ENCODE peak calls at places on chromosomes 13 and 19, in four cellular contexts. L is COR-L47; O is lung microvascular endothelial cell; Q is effector memory CD4-positive, alpha-beta T cell. J is an unnamed sample.

GRCh38 chr19:33191501-33191900 is 2.6 kb upstream of the LRP3 start:
- DNase-seq in L (no peak), O (no peak), Q (no peak), J (no peak)

GRCh38 chr13:76853481-76853880 is 32.7 kb downstream of the KCTD12 start:
- DNase-seq in Q (no peak), L (no peak), O (peak; percentile 59), J (no peak)

GRCh38 chr19:18339703-18340102 is 695 bp upstream of the PGPEP1 start:
- DNase-seq in Q (no peak), L (no peak), O (no peak), J (no peak)

GRCh38 chr13:75744127-75744526 is 108.0 kb downstream of the LMO7 start:
- DNase-seq in Q (no peak), L (no peak), O (no peak), J (no peak)

GRCh38 chr19:10919352-10920287 is 8.8 kb downstream of the YIPF2 start:
- DNase-seq in Q (no peak), O (no peak), L (no peak), J (no peak)

GRCh38 chr13:91946498-91947070 is 548.2 kb downstream of the GPC5 start:
- DNase-seq in Q (no peak), L (peak; percentile 56), O (no peak), J (peak; percentile 63)

GRCh38 chr19:18776736-18777135 is 14.4 kb downstream of the COMP start:
- DNase-seq in L (no peak), Q (no peak), O (no peak), J (no peak)

GRCh38 chr19:38831142-38831605 is 420 bp downstream of the ECH1 start:
- DNase-seq in L (peak; percentile 13), O (peak; percentile 77), Q (no peak), J (peak; percentile 18)

GRCh38 chr19:48713864-48714755 is 5.4 kb downstream of the MAMSTR start:
- DNase-seq in O (peak; percentile 100), L (peak; percentile 100), Q (peak; percentile 96), J (peak; percentile 98)

GRCh38 chr13:76879211-76879875 is 6.9 kb downstream of the KCTD12 start:
- DNase-seq in Q (peak; percentile 36), L (no peak), O (peak; percentile 95), J (no peak)

GRCh38 chr13:40313269-40314200 is 352.9 kb downstream of the FOXO1 start:
- DNase-seq in Q (no peak), L (no peak), O (peak; percentile 95), J (no peak)

GRCh38 chr13:98741741-98742435 is 10.6 kb downstream of the SLC15A1 start:
- DNase-seq in O (no peak), Q (no peak), L (no peak), J (no peak)

GRCh38 chr19:38386968-38387549 is 775 bp downstream of the GGN start:
- DNase-seq in Q (no peak), L (no peak), O (peak; percentile 22), J (no peak)

GRCh38 chr13:110914293-110915056 is 394 bp downstream of the ANKRD10 start:
- DNase-seq in O (peak; percentile 77), Q (peak; percentile 56), L (peak; percentile 97), J (peak; percentile 78)

GRCh38 chr19:7492142-7493055 is 3.6 kb upstream of the PEX11G start:
- DNase-seq in Q (no peak), O (peak; percentile 83), L (no peak), J (no peak)

GRCh38 chr19:50465986-50466771 is 10.1 kb upstream of the EMC10 start:
- DNase-seq in O (no peak), Q (no peak), L (peak; percentile 66), J (no peak)

GRCh38 chr19:29774126-29774525 is 37.7 kb upstream of the CCNE1 start:
- DNase-seq in L (no peak), Q (no peak), O (no peak), J (no peak)

GRCh38 chr13:69020120-69020519 is 1087.5 kb upstream of the ATXN8OS start:
- DNase-seq in Q (no peak), O (no peak), L (no peak), J (no peak)

GRCh38 chr13:108920137-108920536 is 290.7 kb downstream of the MYO16 start:
- DNase-seq in L (no peak), Q (no peak), O (no peak), J (no peak)

J was measured in NCI-H2081.